ENCODE peak calls at places on chromosomes 3 and 15, in ten cellular contexts. One of them, this sample, is unnamed.

GRCh38 chr3:101391413-101391812 is 71.0 kb upstream of the IMPG2 start:
- DNase-seq in CD4-positive, CD25-positive, alpha-beta regulatory T cell: no peak
- DNase-seq in pancreas: no peak
- DNase-seq in OCI-LY7: no peak
- DNase-seq in HL-60: no peak
- DNase-seq in CD4-positive, alpha-beta T cell: no peak
- DNase-seq in hepatocyte: no peak
- DNase-seq in A549: no peak
- DNase-seq in substantia nigra: no peak
- DNase-seq in adrenal gland: no peak
- DNase-seq in this sample: no peak

GRCh38 chr3:1196997-1197396 is 104.2 kb downstream of the CNTN6 start:
- DNase-seq in pancreas: no peak
- DNase-seq in hepatocyte: no peak
- DNase-seq in adrenal gland: no peak
- DNase-seq in HL-60: no peak
- DNase-seq in OCI-LY7: no peak
- DNase-seq in substantia nigra: no peak
- DNase-seq in A549: no peak
- DNase-seq in CD4-positive, alpha-beta T cell: no peak
- DNase-seq in CD4-positive, CD25-positive, alpha-beta regulatory T cell: no peak
- DNase-seq in this sample: no peak

GRCh38 chr3:33636125-33636855 is 81.8 kb downstream of the CLASP2 start:
- DNase-seq in CD4-positive, alpha-beta T cell: no peak
- DNase-seq in hepatocyte: peak
- DNase-seq in A549: peak
- DNase-seq in pancreas: no peak
- DNase-seq in HL-60: no peak
- DNase-seq in adrenal gland: no peak
- DNase-seq in substantia nigra: no peak
- DNase-seq in OCI-LY7: peak
- DNase-seq in CD4-positive, CD25-positive, alpha-beta regulatory T cell: no peak
- DNase-seq in this sample: no peak

GRCh38 chr3:118817748-118818165 is 216.9 kb downstream of the IGSF11 start:
- DNase-seq in substantia nigra: no peak
- DNase-seq in OCI-LY7: peak
- DNase-seq in HL-60: peak
- DNase-seq in CD4-positive, alpha-beta T cell: peak
- DNase-seq in A549: peak
- DNase-seq in pancreas: peak
- DNase-seq in hepatocyte: peak
- DNase-seq in CD4-positive, CD25-positive, alpha-beta regulatory T cell: no peak
- DNase-seq in adrenal gland: peak
- DNase-seq in this sample: no peak

GRCh38 chr3:115986555-115987207 is 363.4 kb downstream of the GAP43 start:
- DNase-seq in hepatocyte: peak
- DNase-seq in substantia nigra: no peak
- DNase-seq in OCI-LY7: no peak
- DNase-seq in A549: peak
- DNase-seq in CD4-positive, alpha-beta T cell: no peak
- DNase-seq in adrenal gland: no peak
- DNase-seq in CD4-positive, CD25-positive, alpha-beta regulatory T cell: no peak
- DNase-seq in pancreas: no peak
- DNase-seq in HL-60: peak
- DNase-seq in this sample: no peak

GRCh38 chr15:57406040-57406772 is 29.9 kb downstream of the CGNL1 start:
- DNase-seq in pancreas: no peak
- DNase-seq in HL-60: no peak
- DNase-seq in substantia nigra: no peak
- DNase-seq in hepatocyte: no peak
- DNase-seq in A549: no peak
- DNase-seq in adrenal gland: no peak
- DNase-seq in CD4-positive, CD25-positive, alpha-beta regulatory T cell: no peak
- DNase-seq in CD4-positive, alpha-beta T cell: no peak
- DNase-seq in OCI-LY7: no peak
- DNase-seq in this sample: no peak

GRCh38 chr15:45795487-45796069 is 160.7 kb downstream of the SQOR start:
- DNase-seq in pancreas: peak
- DNase-seq in CD4-positive, CD25-positive, alpha-beta regulatory T cell: no peak
- DNase-seq in CD4-positive, alpha-beta T cell: no peak
- DNase-seq in adrenal gland: no peak
- DNase-seq in substantia nigra: no peak
- DNase-seq in A549: peak
- DNase-seq in hepatocyte: peak
- DNase-seq in OCI-LY7: peak
- DNase-seq in HL-60: peak
- DNase-seq in this sample: no peak

GRCh38 chr3:53495518-53496501 is 1.4 kb downstream of the CACNA1D start:
- DNase-seq in CD4-positive, alpha-beta T cell: no peak
- DNase-seq in adrenal gland: peak
- DNase-seq in A549: no peak
- DNase-seq in hepatocyte: peak
- DNase-seq in HL-60: no peak
- DNase-seq in CD4-positive, CD25-positive, alpha-beta regulatory T cell: no peak
- DNase-seq in OCI-LY7: no peak
- DNase-seq in pancreas: no peak
- DNase-seq in substantia nigra: no peak
- DNase-seq in this sample: no peak

GRCh38 chr15:78640840-78641733 is at the start of gene CHRNB4:
- DNase-seq in adrenal gland: peak
- DNase-seq in substantia nigra: no peak
- DNase-seq in CD4-positive, alpha-beta T cell: peak
- DNase-seq in pancreas: no peak
- DNase-seq in CD4-positive, CD25-positive, alpha-beta regulatory T cell: no peak
- DNase-seq in HL-60: no peak
- DNase-seq in hepatocyte: peak
- DNase-seq in A549: no peak
- DNase-seq in OCI-LY7: no peak
- DNase-seq in this sample: peak

GRCh38 chr3:21893250-21893649 is 142.2 kb upstream of the ZNF385D start:
- DNase-seq in A549: no peak
- DNase-seq in pancreas: no peak
- DNase-seq in OCI-LY7: no peak
- DNase-seq in HL-60: no peak
- DNase-seq in substantia nigra: no peak
- DNase-seq in adrenal gland: no peak
- DNase-seq in CD4-positive, alpha-beta T cell: no peak
- DNase-seq in hepatocyte: no peak
- DNase-seq in CD4-positive, CD25-positive, alpha-beta regulatory T cell: no peak
- DNase-seq in this sample: no peak

GRCh38 chr3:115113367-115113766 is 33.7 kb downstream of the ZBTB20 start:
- DNase-seq in A549: no peak
- DNase-seq in adrenal gland: no peak
- DNase-seq in pancreas: no peak
- DNase-seq in HL-60: no peak
- DNase-seq in CD4-positive, CD25-positive, alpha-beta regulatory T cell: no peak
- DNase-seq in substantia nigra: no peak
- DNase-seq in CD4-positive, alpha-beta T cell: no peak
- DNase-seq in hepatocyte: no peak
- DNase-seq in OCI-LY7: no peak
- DNase-seq in this sample: no peak

GRCh38 chr15:35750051-35750450 is 204.1 kb upstream of the DPH6 start:
- DNase-seq in A549: no peak
- DNase-seq in CD4-positive, alpha-beta T cell: no peak
- DNase-seq in adrenal gland: no peak
- DNase-seq in OCI-LY7: no peak
- DNase-seq in pancreas: no peak
- DNase-seq in HL-60: no peak
- DNase-seq in substantia nigra: no peak
- DNase-seq in CD4-positive, CD25-positive, alpha-beta regulatory T cell: no peak
- DNase-seq in hepatocyte: no peak
- DNase-seq in this sample: no peak

DNA sequence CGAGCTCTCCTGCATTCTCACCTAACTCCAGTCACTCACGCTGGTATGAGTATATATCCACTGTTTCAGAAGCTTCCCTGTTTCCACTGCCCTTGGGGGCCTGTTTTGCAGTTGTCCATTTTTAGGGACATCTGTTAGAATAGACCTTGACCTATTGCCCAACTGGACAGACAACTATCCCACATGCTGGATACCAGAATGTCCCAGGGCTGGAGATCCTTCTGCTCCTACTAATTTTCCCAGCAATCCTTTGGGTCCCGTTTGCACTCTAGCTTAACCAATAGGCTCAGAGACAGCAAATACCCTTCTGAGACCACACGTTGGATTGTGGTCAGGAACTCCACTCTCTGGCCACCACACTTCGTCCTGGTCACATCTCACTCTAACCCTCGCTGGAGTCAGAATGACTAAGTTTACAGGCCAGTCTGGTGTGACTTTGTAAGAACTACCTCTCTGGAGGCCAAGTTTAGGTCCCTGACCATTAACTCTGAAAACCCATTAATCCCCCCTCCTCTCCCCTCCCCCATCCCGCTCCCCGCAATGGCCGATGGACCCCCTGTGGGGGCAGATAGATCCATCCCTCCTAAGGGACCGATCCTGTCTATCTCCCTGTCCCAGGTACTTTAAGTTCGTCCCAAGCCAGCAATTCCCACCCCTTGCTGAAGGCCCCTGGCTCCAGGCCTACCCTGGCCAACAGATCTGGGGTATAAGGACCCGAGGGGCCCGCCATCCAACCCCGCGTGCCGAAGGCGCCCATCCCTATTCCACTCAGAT is 35.5 kb downstream of the HMCES start:
- DNase-seq in hepatocyte: no peak
- DNase-seq in pancreas: peak
- DNase-seq in CD4-positive, alpha-beta T cell: no peak
- DNase-seq in HL-60: no peak
- DNase-seq in adrenal gland: peak
- DNase-seq in A549: peak
- DNase-seq in OCI-LY7: peak
- DNase-seq in substantia nigra: no peak
- DNase-seq in CD4-positive, CD25-positive, alpha-beta regulatory T cell: no peak
- DNase-seq in this sample: no peak
- H3K27ac ChIP-seq in hepatocyte: peak
- H3K27ac ChIP-seq in pancreas: peak
- H3K27ac ChIP-seq in CD4-positive, alpha-beta T cell: peak
- H3K27ac ChIP-seq in HL-60: peak
- H3K27ac ChIP-seq in adrenal gland: peak
- H3K27ac ChIP-seq in A549: peak
- H3K27ac ChIP-seq in OCI-LY7: peak
- H3K27ac ChIP-seq in substantia nigra: peak
- H3K27ac ChIP-seq in CD4-positive, CD25-positive, alpha-beta regulatory T cell: peak
- H3K27ac ChIP-seq in this sample: peak

GRCh38 chr3:184570035-184570434 is 8.4 kb downstream of the EPHB3 start:
- DNase-seq in A549: no peak
- DNase-seq in pancreas: no peak
- DNase-seq in HL-60: no peak
- DNase-seq in OCI-LY7: no peak
- DNase-seq in adrenal gland: no peak
- DNase-seq in substantia nigra: no peak
- DNase-seq in hepatocyte: no peak
- DNase-seq in CD4-positive, alpha-beta T cell: no peak
- DNase-seq in CD4-positive, CD25-positive, alpha-beta regulatory T cell: no peak
- DNase-seq in this sample: no peak

GRCh38 chr3:184568591-184568917 is 7.0 kb downstream of the EPHB3 start:
- DNase-seq in OCI-LY7: no peak
- DNase-seq in pancreas: no peak
- DNase-seq in CD4-positive, CD25-positive, alpha-beta regulatory T cell: no peak
- DNase-seq in hepatocyte: no peak
- DNase-seq in adrenal gland: no peak
- DNase-seq in HL-60: no peak
- DNase-seq in A549: no peak
- DNase-seq in CD4-positive, alpha-beta T cell: no peak
- DNase-seq in substantia nigra: no peak
- DNase-seq in this sample: no peak

GRCh38 chr3:184571750-184572377 is 10.3 kb downstream of the EPHB3 start:
- DNase-seq in hepatocyte: no peak
- DNase-seq in CD4-positive, alpha-beta T cell: no peak
- DNase-seq in A549: no peak
- DNase-seq in pancreas: no peak
- DNase-seq in CD4-positive, CD25-positive, alpha-beta regulatory T cell: no peak
- DNase-seq in HL-60: no peak
- DNase-seq in substantia nigra: no peak
- DNase-seq in adrenal gland: peak
- DNase-seq in OCI-LY7: no peak
- DNase-seq in this sample: no peak

GRCh38 chr3:184568918-184569829 is 7.6 kb downstream of the EPHB3 start:
- DNase-seq in hepatocyte: peak
- DNase-seq in adrenal gland: peak
- DNase-seq in OCI-LY7: no peak
- DNase-seq in substantia nigra: no peak
- DNase-seq in HL-60: no peak
- DNase-seq in A549: no peak
- DNase-seq in CD4-positive, alpha-beta T cell: no peak
- DNase-seq in pancreas: peak
- DNase-seq in CD4-positive, CD25-positive, alpha-beta regulatory T cell: no peak
- DNase-seq in this sample: no peak

GRCh38 chr3:184570501-184570900 is 8.9 kb downstream of the EPHB3 start:
- DNase-seq in pancreas: no peak
- DNase-seq in CD4-positive, CD25-positive, alpha-beta regulatory T cell: no peak
- DNase-seq in A549: no peak
- DNase-seq in HL-60: no peak
- DNase-seq in CD4-positive, alpha-beta T cell: no peak
- DNase-seq in OCI-LY7: no peak
- DNase-seq in substantia nigra: no peak
- DNase-seq in hepatocyte: no peak
- DNase-seq in adrenal gland: no peak
- DNase-seq in this sample: no peak
- H3K27ac ChIP-seq in pancreas: no peak
- H3K27ac ChIP-seq in CD4-positive, CD25-positive, alpha-beta regulatory T cell: no peak
- H3K27ac ChIP-seq in A549: no peak
- H3K27ac ChIP-seq in HL-60: no peak
- H3K27ac ChIP-seq in CD4-positive, alpha-beta T cell: no peak
- H3K27ac ChIP-seq in OCI-LY7: no peak
- H3K27ac ChIP-seq in substantia nigra: no peak
- H3K27ac ChIP-seq in hepatocyte: no peak
- H3K27ac ChIP-seq in adrenal gland: no peak
- H3K27ac ChIP-seq in this sample: no peak

GRCh38 chr15:60918234-60918964 is 310.7 kb downstream of the RORA start:
- DNase-seq in substantia nigra: no peak
- DNase-seq in HL-60: no peak
- DNase-seq in OCI-LY7: no peak
- DNase-seq in hepatocyte: peak
- DNase-seq in adrenal gland: no peak
- DNase-seq in CD4-positive, CD25-positive, alpha-beta regulatory T cell: no peak
- DNase-seq in A549: no peak
- DNase-seq in CD4-positive, alpha-beta T cell: no peak
- DNase-seq in pancreas: peak
- DNase-seq in this sample: no peak
- H3K27ac ChIP-seq in substantia nigra: no peak
- H3K27ac ChIP-seq in HL-60: no peak
- H3K27ac ChIP-seq in OCI-LY7: no peak
- H3K27ac ChIP-seq in hepatocyte: peak
- H3K27ac ChIP-seq in adrenal gland: peak
- H3K27ac ChIP-seq in CD4-positive, CD25-positive, alpha-beta regulatory T cell: no peak
- H3K27ac ChIP-seq in A549: no peak
- H3K27ac ChIP-seq in CD4-positive, alpha-beta T cell: no peak
- H3K27ac ChIP-seq in pancreas: peak
- H3K27ac ChIP-seq in this sample: no peak

DNA sequence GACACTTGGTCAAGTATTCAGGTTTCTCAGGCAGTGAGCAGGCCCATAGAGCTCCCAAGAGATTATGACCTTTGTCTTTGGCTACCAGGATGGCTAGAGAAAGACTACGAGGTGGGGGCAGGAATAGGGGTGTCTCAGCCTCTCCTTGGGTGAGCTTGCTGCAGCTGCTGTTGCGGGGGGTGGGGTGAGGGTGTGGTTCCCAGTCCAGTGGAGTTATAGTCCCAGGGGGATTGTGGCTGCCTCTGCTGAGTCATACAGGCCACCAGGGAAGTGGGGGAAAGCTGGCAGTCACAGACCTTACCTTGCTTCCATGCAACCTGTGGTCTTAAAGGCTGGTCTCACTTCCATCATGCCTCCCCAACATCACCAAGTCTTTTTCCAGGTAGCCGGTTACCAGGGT is 31.7 kb downstream of the ATP2C1 start:
- DNase-seq in substantia nigra: no peak
- DNase-seq in CD4-positive, CD25-positive, alpha-beta regulatory T cell: no peak
- DNase-seq in adrenal gland: no peak
- DNase-seq in hepatocyte: no peak
- DNase-seq in HL-60: peak
- DNase-seq in OCI-LY7: peak
- DNase-seq in pancreas: no peak
- DNase-seq in CD4-positive, alpha-beta T cell: no peak
- DNase-seq in A549: peak
- DNase-seq in this sample: peak
- H3K27ac ChIP-seq in substantia nigra: no peak
- H3K27ac ChIP-seq in CD4-positive, CD25-positive, alpha-beta regulatory T cell: no peak
- H3K27ac ChIP-seq in adrenal gland: no peak
- H3K27ac ChIP-seq in hepatocyte: no peak
- H3K27ac ChIP-seq in HL-60: no peak
- H3K27ac ChIP-seq in OCI-LY7: no peak
- H3K27ac ChIP-seq in pancreas: no peak
- H3K27ac ChIP-seq in CD4-positive, alpha-beta T cell: no peak
- H3K27ac ChIP-seq in A549: peak
- H3K27ac ChIP-seq in this sample: no peak

This sample was measured in RWPE2.